ENCODE peak calls at places on chromosomes 7 and 10, in four cellular contexts. T is GF-D8; X is effector CD4-positive, alpha-beta T cell; H is DND-41. O is an unnamed sample.
A peak's percentile ranks its signal among the peaks of the same experiment; 100 is the strongest.

GRCh38 chr10:103668351-103669242 is 175.1 kb downstream of the NEURL1 start:
- DNase-seq in T (no peak), X (no peak), H (no peak), O (no peak)

GRCh38 chr10:73998623-73999622 is 1.0 kb downstream of the VCL start:
- DNase-seq in T (no peak), X (no peak), H (no peak), O (no peak)

GRCh38 chr7:157554393-157555238 is 217.8 kb downstream of the DNAJB6 start:
- DNase-seq in T (no peak), X (no peak), H (no peak), O (no peak)

GRCh38 chr10:125064681-125065492 is 95.5 kb downstream of the CTBP2 start:
- DNase-seq in T (peak; percentile 87), X (no peak), H (peak; percentile 19), O (peak; percentile 88)

GRCh38 chr7:71612892-71613291 is 480.9 kb downstream of the GALNT17 start:
- DNase-seq in T (no peak), X (no peak), H (no peak), O (no peak)

GRCh38 chr10:1737222-1738061 is at the start of gene ADARB2:
- DNase-seq in T (no peak), X (no peak), H (peak; percentile 17), O (peak; percentile 81)

GRCh38 chr10:132329565-132330485 is 2.2 kb upstream of the LRRC27 start:
- DNase-seq in T (peak; percentile 21), X (no peak), H (peak; percentile 48), O (peak; percentile 43)

GRCh38 chr7:30594055-30594539 is 581 bp upstream of the GARS1 start:
- DNase-seq in T (peak; percentile 75), X (peak; percentile 13), H (peak; percentile 52), O (peak; percentile 60)

GRCh38 chr7:123862775-123863174 is 17.8 kb downstream of the HYAL4 start:
- DNase-seq in T (no peak), X (no peak), H (no peak), O (no peak)

GRCh38 chr7:151000886-151001495 is 10.2 kb downstream of the NOS3 start:
- DNase-seq in T (no peak), X (no peak), H (no peak), O (no peak)

GRCh38 chr10:119412831-119413737 is 129.4 kb downstream of the RGS10 start:
- DNase-seq in T (no peak), X (no peak), H (no peak), O (no peak)

GRCh38 chr10:36671607-36672006 is 453.8 kb upstream of the ANKRD30A start:
- DNase-seq in T (no peak), X (no peak), H (no peak), O (no peak)

GRCh38 chr10:20232079-20232478 is 415.8 kb downstream of the PLXDC2 start:
- DNase-seq in T (no peak), X (no peak), H (no peak), O (no peak)

GRCh38 chr7:141866974-141867373 is 25.7 kb upstream of the PRSS37 start:
- DNase-seq in T (no peak), X (no peak), H (no peak), O (no peak)

GRCh38 chr10:93305122-93305521 is 177.0 kb downstream of the MYOF start:
- DNase-seq in T (no peak), X (no peak), H (no peak), O (no peak)

GRCh38 chr7:117479480-117480224 is at the start of gene CFTR:
- DNase-seq in T (no peak), X (no peak), H (no peak), O (no peak)

GRCh38 chr7:37311282-37311868 is 137.3 kb downstream of the ELMO1 start:
- DNase-seq in T (no peak), X (peak; percentile 17), H (no peak), O (no peak)

GRCh38 chr7:158315881-158316280 is 271.7 kb downstream of the PTPRN2 start:
- DNase-seq in T (no peak), X (no peak), H (no peak), O (no peak)

GRCh38 chr7:134778941-134779740 is at the start of gene CALD1:
- DNase-seq in T (no peak), X (no peak), H (no peak), O (no peak)

O was measured in GM13977.